ENCODE peak calls at places on chromosomes 12 and 14, in eight cellular contexts. M, G, J, H, B, R, K and E are unnamed samples.

GRCh38 chr12:96061323-96061722 is 25.9 kb upstream of the LTA4H start:
- ATAC-seq in M (no peak), G (no peak), J (no peak), H (no peak), B (no peak), R (no peak), K (no peak), E (no peak)

GRCh38 chr14:60091550-60092511 is at the start of gene PCNX4:
- ATAC-seq in M (peak; percentile 99), G (peak; percentile 98), J (peak; percentile 98), H (peak; percentile 95), B (peak; percentile 98), R (peak; percentile 96), K (peak; percentile 96), E (peak; percentile 96)

GRCh38 chr12:53844989-53845836 is 93.4 kb upstream of the HOXC13 start:
- ATAC-seq in M (peak; percentile 34), G (no peak), J (no peak), H (no peak), B (no peak), R (no peak), K (peak; percentile 98), E (no peak)

GRCh38 chr12:124005736-124006581 is 32.9 kb downstream of the ZNF664 start:
- ATAC-seq in M (no peak), G (no peak), J (no peak), H (peak; percentile 43), B (peak; percentile 19), R (peak; percentile 30), K (no peak), E (no peak)

GRCh38 chr12:113934060-113934829 is 31.9 kb downstream of the RBM19 start:
- ATAC-seq in M (no peak), G (no peak), J (no peak), H (no peak), B (no peak), R (no peak), K (no peak), E (no peak)

GRCh38 chr14:91861091-91861490 is 6.2 kb downstream of the TC2N start:
- ATAC-seq in M (no peak), G (no peak), J (peak; percentile 26), H (peak; percentile 38), B (no peak), R (no peak), K (no peak), E (peak; percentile 20)

GRCh38 chr12:25186038-25186787 is 8.7 kb downstream of the DNAI7 start:
- ATAC-seq in M (no peak), G (no peak), J (no peak), H (peak; percentile 69), B (no peak), R (peak; percentile 61), K (no peak), E (peak; percentile 68)

GRCh38 chr12:46089414-46090162 is 99.2 kb upstream of the SCAF11 start:
- ATAC-seq in M (no peak), G (no peak), J (no peak), H (no peak), B (no peak), R (no peak), K (no peak), E (no peak)

GRCh38 chr12:75488553-75488952 is 8.0 kb downstream of the GLIPR1 start:
- ATAC-seq in M (peak; percentile 71), G (peak; percentile 53), J (peak; percentile 64), H (no peak), B (peak; percentile 70), R (no peak), K (peak; percentile 83), E (no peak)

GRCh38 chr14:23864856-23865255 is 88.7 kb upstream of the DHRS4 start:
- ATAC-seq in M (no peak), G (peak; percentile 70), J (no peak), H (no peak), B (no peak), R (no peak), K (no peak), E (no peak)

GRCh38 chr14:102898776-102899515 is 23.5 kb upstream of the AMN start:
- ATAC-seq in M (no peak), G (no peak), J (peak; percentile 16), H (no peak), B (no peak), R (no peak), K (no peak), E (peak; percentile 5)